ENCODE peak calls at places on chromosomes 6 and 20, in eight cellular contexts. One of them, this sample, is unnamed.
A peak's percentile ranks its signal among the peaks of the same experiment; 100 is the strongest.

GRCh38 chr6:132147530-132148011 is 196.4 kb upstream of the CCN2 start:
- DNase-seq in left cardiac atrium: no peak
- DNase-seq in cardiac fibroblast: no peak
- DNase-seq in ACHN: no peak
- DNase-seq in Right ventricle myocardium superior: no peak
- DNase-seq in 8988T: no peak
- DNase-seq in nucleus accumbens: no peak
- DNase-seq in OCI-LY7: no peak
- DNase-seq in this sample: no peak

GRCh38 chr20:44010162-44010704 is 95.6 kb downstream of the TOX2 start:
- DNase-seq in left cardiac atrium: no peak
- DNase-seq in cardiac fibroblast: no peak
- DNase-seq in ACHN: no peak
- DNase-seq in Right ventricle myocardium superior: no peak
- DNase-seq in 8988T: no peak
- DNase-seq in nucleus accumbens: no peak
- DNase-seq in OCI-LY7: no peak
- DNase-seq in this sample: no peak

GRCh38 chr6:100472674-100473073 is 8.0 kb upstream of the SIM1 start:
- DNase-seq in left cardiac atrium: no peak
- DNase-seq in cardiac fibroblast: no peak
- DNase-seq in ACHN: peak; percentile 54
- DNase-seq in Right ventricle myocardium superior: no peak
- DNase-seq in 8988T: no peak
- DNase-seq in nucleus accumbens: no peak
- DNase-seq in OCI-LY7: no peak
- DNase-seq in this sample: peak; percentile 23

GRCh38 chr6:38813451-38813850 is 98.3 kb downstream of the DNAH8 start:
- DNase-seq in left cardiac atrium: no peak
- DNase-seq in cardiac fibroblast: no peak
- DNase-seq in ACHN: no peak
- DNase-seq in Right ventricle myocardium superior: no peak
- DNase-seq in 8988T: no peak
- DNase-seq in nucleus accumbens: no peak
- DNase-seq in OCI-LY7: no peak
- DNase-seq in this sample: no peak

GRCh38 chr6:35080821-35081425 is 60.2 kb downstream of the TCP11 start:
- DNase-seq in left cardiac atrium: no peak
- DNase-seq in cardiac fibroblast: no peak
- DNase-seq in ACHN: no peak
- DNase-seq in Right ventricle myocardium superior: peak; percentile 36
- DNase-seq in 8988T: peak; percentile 11
- DNase-seq in nucleus accumbens: no peak
- DNase-seq in OCI-LY7: no peak
- DNase-seq in this sample: no peak

GRCh38 chr6:166221040-166221439 is 53.4 kb upstream of the TBXT start:
- DNase-seq in left cardiac atrium: no peak
- DNase-seq in cardiac fibroblast: no peak
- DNase-seq in ACHN: no peak
- DNase-seq in Right ventricle myocardium superior: no peak
- DNase-seq in 8988T: no peak
- DNase-seq in nucleus accumbens: no peak
- DNase-seq in OCI-LY7: no peak
- DNase-seq in this sample: peak; percentile 80

GRCh38 chr20:2946988-2947961 is 74.0 kb downstream of the PTPRA start:
- DNase-seq in left cardiac atrium: no peak
- DNase-seq in cardiac fibroblast: peak; percentile 81
- DNase-seq in ACHN: no peak
- DNase-seq in Right ventricle myocardium superior: no peak
- DNase-seq in 8988T: no peak
- DNase-seq in nucleus accumbens: peak; percentile 12
- DNase-seq in OCI-LY7: no peak
- DNase-seq in this sample: no peak

GRCh38 chr6:29627762-29628418 is 5.1 kb downstream of the GABBR1 start:
- DNase-seq in left cardiac atrium: peak; percentile 88
- DNase-seq in cardiac fibroblast: peak; percentile 95
- DNase-seq in ACHN: peak; percentile 69
- DNase-seq in Right ventricle myocardium superior: peak; percentile 85
- DNase-seq in 8988T: peak; percentile 69
- DNase-seq in nucleus accumbens: peak; percentile 71
- DNase-seq in OCI-LY7: peak; percentile 55
- DNase-seq in this sample: peak; percentile 76

GRCh38 chr6:37021356-37022129 is 16.1 kb downstream of the FGD2 start:
- DNase-seq in left cardiac atrium: no peak
- DNase-seq in cardiac fibroblast: peak; percentile 77
- DNase-seq in ACHN: peak; percentile 34
- DNase-seq in Right ventricle myocardium superior: no peak
- DNase-seq in 8988T: no peak
- DNase-seq in nucleus accumbens: no peak
- DNase-seq in OCI-LY7: peak; percentile 45
- DNase-seq in this sample: peak; percentile 68